ENCODE peak calls at places on chromosomes 12 and 14, in eight cellular contexts. T, P, D, E, G, Z, J and N are unnamed samples.
A peak's percentile ranks its signal among the peaks of the same experiment; 100 is the strongest.

GRCh38 chr12:121499929-121500793 is 80.7 kb downstream of the KDM2B start:
- DNase-seq in T (peak; percentile 89), P (peak; percentile 19), D (peak; percentile 17), E (peak; percentile 86), G (peak; percentile 36), Z (peak; percentile 88), J (peak; percentile 76), N (no peak)

GRCh38 chr14:35240233-35240632 is 51.9 kb upstream of the PSMA6 start:
- DNase-seq in T (no peak), P (no peak), D (no peak), E (no peak), G (no peak), Z (no peak), J (no peak), N (no peak)

GRCh38 chr14:65946494-65946893 is 534.0 kb downstream of the FUT8 start:
- DNase-seq in T (no peak), P (no peak), D (no peak), E (no peak), G (no peak), Z (no peak), J (no peak), N (no peak)

GRCh38 chr12:42819801-42820200 is 230.3 kb upstream of the PRICKLE1 start:
- DNase-seq in T (no peak), P (no peak), D (no peak), E (no peak), G (no peak), Z (peak; percentile 4), J (no peak), N (no peak)

GRCh38 chr14:57547131-57547530 is 53.5 kb upstream of the CCDC198 start:
- DNase-seq in T (no peak), P (no peak), D (no peak), E (no peak), G (no peak), Z (no peak), J (no peak), N (no peak)

GRCh38 chr12:110371408-110372055 is 32.0 kb downstream of the ANAPC7 start:
- DNase-seq in T (no peak), P (no peak), D (no peak), E (peak; percentile 78), G (peak; percentile 18), Z (no peak), J (peak; percentile 92), N (no peak)

GRCh38 chr14:68664225-68664681 is 128.6 kb downstream of the ZFP36L1 start:
- DNase-seq in T (no peak), P (no peak), D (no peak), E (peak; percentile 41), G (no peak), Z (no peak), J (no peak), N (peak; percentile 47)

GRCh38 chr12:56237552-56237951 is 7.7 kb downstream of the SLC39A5 start:
- DNase-seq in T (no peak), P (no peak), D (no peak), E (no peak), G (no peak), Z (no peak), J (no peak), N (no peak)

GRCh38 chr14:99564256-99564902 is 39.6 kb downstream of the CCDC85C start:
- DNase-seq in T (no peak), P (peak; percentile 47), D (no peak), E (no peak), G (peak; percentile 92), Z (peak; percentile 91), J (no peak), N (no peak)

GRCh38 chr12:27276275-27276674 is 32.2 kb downstream of the STK38L start:
- DNase-seq in T (peak; percentile 28), P (no peak), D (no peak), E (no peak), G (no peak), Z (no peak), J (no peak), N (no peak)

GRCh38 chr14:23538785-23539184 is 12.8 kb downstream of the ZFHX2 start:
- DNase-seq in T (no peak), P (no peak), D (no peak), E (no peak), G (no peak), Z (peak; percentile 30), J (no peak), N (no peak)

GRCh38 chr14:74593241-74593985 is 18.6 kb downstream of the LTBP2 start:
- DNase-seq in T (no peak), P (no peak), D (no peak), E (no peak), G (no peak), Z (peak; percentile 31), J (no peak), N (no peak)

GRCh38 chr14:20742132-20742531 is 3.6 kb upstream of the EDDM3A start:
- DNase-seq in T (no peak), P (no peak), D (no peak), E (no peak), G (no peak), Z (no peak), J (no peak), N (no peak)

GRCh38 chr14:52354257-52354656 is 40.1 kb downstream of the PTGER2 start:
- DNase-seq in T (no peak), P (no peak), D (no peak), E (no peak), G (no peak), Z (no peak), J (no peak), N (no peak)

GRCh38 chr12:117836999-117837736 is 131.6 kb downstream of the KSR2 start:
- DNase-seq in T (peak; percentile 83), P (peak; percentile 53), D (peak; percentile 12), E (peak; percentile 73), G (peak; percentile 44), Z (peak; percentile 81), J (peak; percentile 80), N (peak; percentile 26)

GRCh38 chr12:122097641-122098364 is 19.2 kb downstream of the MLXIP start:
- DNase-seq in T (no peak), P (no peak), D (no peak), E (no peak), G (peak; percentile 64), Z (no peak), J (no peak), N (no peak)

GRCh38 chr14:60862283-60862682 is 118.6 kb downstream of the TRMT5 start:
- DNase-seq in T (no peak), P (no peak), D (no peak), E (no peak), G (peak; percentile 41), Z (peak; percentile 74), J (peak; percentile 13), N (no peak)

GRCh38 chr14:77474763-77475162 is 16.9 kb downstream of the AHSA1 start:
- DNase-seq in T (no peak), P (no peak), D (no peak), E (no peak), G (no peak), Z (no peak), J (no peak), N (no peak)

GRCh38 chr12:110278137-110278536 is 2.9 kb upstream of the ATP2A2 start:
- DNase-seq in T (no peak), P (no peak), D (no peak), E (no peak), G (no peak), Z (no peak), J (no peak), N (no peak)

GRCh38 chr12:121295123-121295745 is 1.3 kb downstream of the CAMKK2 start:
- DNase-seq in T (no peak), P (no peak), D (no peak), E (no peak), G (no peak), Z (peak; percentile 9), J (peak; percentile 68), N (no peak)

GRCh38 chr12:79883216-79883615 is 51.7 kb downstream of the PPP1R12A start:
- DNase-seq in T (no peak), P (no peak), D (no peak), E (no peak), G (no peak), Z (peak; percentile 49), J (no peak), N (no peak)

GRCh38 chr14:105488781-105489606 is 2.1 kb upstream of the TEDC1 start:
- DNase-seq in T (no peak), P (no peak), D (no peak), E (no peak), G (no peak), Z (no peak), J (no peak), N (no peak)

GRCh38 chr14:98512501-98513251 is 759.3 kb downstream of the BCL11B start:
- DNase-seq in T (no peak), P (no peak), D (no peak), E (no peak), G (no peak), Z (no peak), J (no peak), N (no peak)

GRCh38 chr14:22886500-22887259 is 3.7 kb downstream of the REM2 start:
- DNase-seq in T (peak; percentile 83), P (no peak), D (no peak), E (peak; percentile 89), G (peak; percentile 91), Z (peak; percentile 80), J (peak; percentile 87), N (peak; percentile 68)

GRCh38 chr12:110563702-110564470 is 19.2 kb downstream of the PPTC7 start:
- DNase-seq in T (no peak), P (peak; percentile 55), D (no peak), E (no peak), G (no peak), Z (peak; percentile 69), J (peak; percentile 72), N (no peak)

GRCh38 chr14:24332094-24332983 is 2.5 kb downstream of the ADCY4 start:
- DNase-seq in T (peak; percentile 86), P (no peak), D (peak; percentile 72), E (peak; percentile 91), G (peak; percentile 57), Z (peak; percentile 85), J (peak; percentile 89), N (peak; percentile 71)

GRCh38 chr14:50031534-50032313 is 84.6 kb downstream of the VCPKMT start:
- DNase-seq in T (no peak), P (no peak), D (no peak), E (no peak), G (no peak), Z (no peak), J (no peak), N (no peak)

GRCh38 chr14:89701079-89702043 is 253.2 kb downstream of the EFCAB11 start:
- DNase-seq in T (peak; percentile 98), P (peak; percentile 29), D (no peak), E (peak; percentile 94), G (peak; percentile 76), Z (peak; percentile 89), J (peak; percentile 71), N (no peak)

GRCh38 chr12:29744365-29744764 is 39.4 kb downstream of the TMTC1 start:
- DNase-seq in T (no peak), P (no peak), D (no peak), E (no peak), G (no peak), Z (no peak), J (no peak), N (no peak)

GRCh38 chr12:11685261-11685660 is 35.8 kb downstream of the ETV6 start:
- DNase-seq in T (no peak), P (no peak), D (no peak), E (no peak), G (no peak), Z (no peak), J (no peak), N (no peak)

GRCh38 chr12:121968880-121969279 is 50.5 kb downstream of the CFAP251 start:
- DNase-seq in T (no peak), P (no peak), D (peak; percentile 58), E (peak; percentile 12), G (no peak), Z (no peak), J (no peak), N (no peak)

GRCh38 chr12:52603314-52603713 is 2.1 kb upstream of the KRT72 start:
- DNase-seq in T (no peak), P (no peak), D (no peak), E (no peak), G (no peak), Z (no peak), J (no peak), N (no peak)

GRCh38 chr12:109679716-109680520 is 33.7 kb upstream of the FAM222A start:
- DNase-seq in T (no peak), P (no peak), D (no peak), E (no peak), G (peak; percentile 53), Z (no peak), J (no peak), N (no peak)

GRCh38 chr14:56318393-56319115 is 200.3 kb downstream of the PELI2 start:
- DNase-seq in T (no peak), P (no peak), D (no peak), E (no peak), G (no peak), Z (no peak), J (no peak), N (no peak)